ENCODE peak calls at places on chromosomes 12 and 14, in five cellular contexts. R is upper lobe of right lung; S is tibial artery; I is CD8-positive, alpha-beta T cell; U is cardiac muscle cell. X is an unnamed sample. For H3K4me1, the result is how much of the 10 kb centered on the place peaks cover.

GRCh38 chr12:9094512-9095206 is 21.1 kb downstream of the A2M start:
- DNase-seq in R (no peak), S (no peak), I (no peak), U (no peak), X (no peak)

GRCh38 chr12:64633940-64634337 is 23.6 kb downstream of the RASSF3 start:
- DNase-seq in R (peak), S (peak), I (no peak), U (peak), X (peak)

GRCh38 chr12:92668739-92669138 is 34.0 kb upstream of the PLEKHG7 start:
- DNase-seq in R (no peak), S (no peak), I (no peak), U (no peak), X (no peak)

GRCh38 chr12:13727707-13728147 is 253.7 kb downstream of the GRIN2B start:
- DNase-seq in R (no peak), S (no peak), I (no peak), U (no peak), X (no peak)

GRCh38 chr14:82655770-82656169 is 1122.1 kb upstream of the SEL1L start:
- DNase-seq in R (no peak), S (no peak), I (no peak), U (no peak), X (no peak)

GRCh38 chr12:93902736-93903562 is 225.8 kb downstream of the CRADD start:
- DNase-seq in R (no peak), S (no peak), I (no peak), U (no peak), X (no peak)

GRCh38 chr12:124470806-124471205 is 96.6 kb downstream of the NCOR2 start:
- DNase-seq in R (no peak), S (no peak), I (no peak), U (no peak), X (no peak)

GRCh38 chr14:62289471-62289870 is 527.3 kb downstream of the SNAPC1 start:
- DNase-seq in R (no peak), S (no peak), I (no peak), U (no peak), X (no peak)

GRCh38 chr12:29255061-29255460 is 106.0 kb downstream of the FAR2 start:
- DNase-seq in R (no peak), S (no peak), I (no peak), U (no peak), X (no peak)

GRCh38 chr12:131620946-131621681 is 89.8 kb upstream of the SFSWAP start:
- DNase-seq in R (no peak), S (no peak), I (no peak), U (no peak), X (no peak)

GRCh38 chr12:132286912-132287311 is 42.5 kb downstream of the GALNT9 start:
- DNase-seq in R (no peak), S (no peak), I (no peak), U (peak), X (no peak)

GRCh38 chr12:62604856-62605255 is 138.2 kb downstream of the MON2 start:
- DNase-seq in R (no peak), S (no peak), I (no peak), U (peak), X (no peak)

GRCh38 chr14:48350971-48351370 is 675.6 kb upstream of the MDGA2 start:
- DNase-seq in R (no peak), S (no peak), I (no peak), U (no peak), X (no peak)

GRCh38 chr14:102951034-102951433 is 28.6 kb downstream of the AMN start:
- DNase-seq in R (no peak), S (no peak), I (no peak), U (peak), X (no peak)

GRCh38 chr12:62351326-62351725 is 91.1 kb downstream of the USP15 start:
- DNase-seq in R (no peak), S (no peak), I (no peak), U (no peak), X (no peak)

GRCh38 chr12:91804533-91804932 is 341.1 kb downstream of the BTG1 start:
- DNase-seq in R (no peak), S (no peak), I (no peak), U (no peak), X (no peak)

GRCh38 chr12:92059976-92060375 is 85.7 kb downstream of the BTG1 start:
- DNase-seq in R (no peak), S (no peak), I (no peak), U (peak), X (no peak)

GRCh38 chr14:77014004-77014604 is 14.4 kb downstream of the IRF2BPL start:
- DNase-seq in R (no peak), S (peak), I (no peak), U (peak), X (no peak)

GRCh38 chr14:64363265-64363840 is 24.8 kb upstream of the MTHFD1 start:
- DNase-seq in R (no peak), S (no peak), I (no peak), U (peak), X (no peak)

GRCh38 chr12:86233126-86233525 is 23.1 kb downstream of the MGAT4C start:
- DNase-seq in R (no peak), S (no peak), I (no peak), U (no peak), X (no peak)

GRCh38 chr14:66403183-66403582 is 83.0 kb upstream of the CCDC196 start:
- DNase-seq in R (no peak), S (no peak), I (no peak), U (peak), X (no peak)

GRCh38 chr12:130137141-130138018 is 24.9 kb upstream of the FZD10 start:
- DNase-seq in R (no peak), S (no peak), I (no peak), U (no peak), X (no peak)

GRCh38 chr14:50601405-50601804 is 41.5 kb downstream of the ATL1 start:
- DNase-seq in R (no peak), S (no peak), I (no peak), U (peak), X (no peak)

DNA sequence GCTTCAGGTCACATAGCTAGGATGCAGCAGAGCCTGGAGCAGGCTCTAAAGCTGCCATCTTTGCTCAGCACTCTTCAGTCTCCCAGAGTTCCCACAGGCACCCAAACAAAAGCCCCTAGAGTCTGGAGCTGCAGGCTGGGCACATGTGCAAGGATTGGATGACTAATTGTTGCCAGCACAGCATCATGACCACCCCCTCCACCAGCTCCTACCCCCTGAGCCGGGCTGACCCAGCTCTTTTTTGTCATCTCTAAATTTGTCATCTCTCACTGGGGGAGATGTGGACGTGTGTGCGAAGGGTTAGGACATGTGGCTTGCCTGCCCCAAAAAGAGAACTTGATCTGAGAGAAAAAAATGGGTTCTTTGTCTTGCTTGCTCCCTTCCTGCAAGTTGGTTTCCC is 4.3 kb upstream of the MMP19 start:
- DNase-seq in R (no peak), S (peak), I (no peak), U (peak), X (peak)
- H3K27ac ChIP-seq in R (peak), S (peak), I (no peak), U (no peak), X (peak)

DNA sequence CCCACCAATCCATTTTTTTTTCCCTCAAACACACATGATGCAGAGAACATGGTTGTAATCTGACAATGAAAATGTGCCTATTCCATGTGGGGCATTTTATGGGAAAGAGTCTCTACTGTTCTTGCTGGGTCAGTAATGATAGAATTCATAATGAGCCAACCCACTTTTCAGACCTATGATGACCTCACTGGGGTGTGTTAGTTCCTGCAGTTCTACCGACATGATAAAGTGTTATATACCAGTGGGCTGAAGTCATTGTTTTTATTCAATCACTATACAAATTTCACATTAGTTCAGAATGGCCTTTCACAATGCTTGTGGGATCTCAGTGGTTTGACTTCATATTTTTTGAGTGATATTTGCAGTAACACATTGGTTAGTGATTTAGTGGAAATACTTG is 47.5 kb downstream of the PPFIBP1 start:
- DNase-seq in R (no peak), S (no peak), I (no peak), U (peak), X (no peak)
- H3K4me1 ChIP-seq in R (under half), S (under half), I (under half), U (under half), X (under half)

GRCh38 chr12:53169644-53170043 is 10.9 kb upstream of the ZNF740 start:
- DNase-seq in R (no peak), S (no peak), I (no peak), U (no peak), X (peak)

GRCh38 chr12:53170245-53170644 is 10.3 kb upstream of the ZNF740 start:
- DNase-seq in R (no peak), S (no peak), I (no peak), U (no peak), X (no peak)

GRCh38 chr12:53172352-53172751 is 8.2 kb upstream of the ZNF740 start:
- DNase-seq in R (no peak), S (no peak), I (no peak), U (peak), X (peak)

GRCh38 chr12:53171725-53172329 is 8.7 kb upstream of the ZNF740 start:
- DNase-seq in R (no peak), S (no peak), I (no peak), U (no peak), X (no peak)

DNA sequence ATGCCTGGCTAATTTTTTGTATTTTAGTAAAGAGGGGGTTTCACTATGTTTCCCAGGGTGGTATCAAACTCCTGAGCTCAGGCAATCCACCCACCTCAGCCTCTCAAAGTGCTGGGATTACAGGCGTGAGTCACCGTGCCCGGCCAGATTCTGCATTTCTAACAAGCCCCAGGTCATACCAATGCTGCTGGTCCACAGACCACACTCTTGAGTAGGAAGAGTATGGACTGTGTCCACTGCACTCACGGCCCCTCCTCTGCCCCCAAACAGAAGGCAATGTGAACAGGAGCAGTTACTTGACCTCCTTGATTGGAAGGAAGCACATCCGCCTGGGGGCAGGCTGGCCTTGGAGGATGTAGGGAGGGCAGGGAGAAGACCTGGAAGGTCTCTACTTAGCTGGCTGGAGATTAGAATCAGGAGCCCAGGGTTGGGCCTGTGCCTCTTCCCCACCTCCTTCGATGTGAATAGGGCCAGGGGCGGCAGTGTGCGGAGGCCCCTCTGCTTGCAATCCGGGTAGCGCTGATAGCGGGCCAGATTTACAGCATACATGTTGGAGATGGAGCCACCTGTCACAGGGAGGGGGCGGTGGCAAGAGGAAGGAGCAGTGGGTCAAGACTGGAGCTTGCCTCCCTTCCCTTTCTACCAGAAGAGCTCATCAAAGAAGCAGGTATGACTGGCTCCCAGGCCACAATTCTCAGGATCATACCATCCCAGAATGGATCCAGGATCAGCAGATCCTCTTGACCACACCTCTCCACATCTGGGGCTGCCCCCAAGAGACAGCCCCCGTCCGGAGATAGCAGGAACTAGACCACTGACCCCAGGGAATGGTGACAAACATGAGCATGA is 9.4 kb upstream of the ZNF740 start:
- DNase-seq in R (no peak), S (no peak), I (no peak), U (no peak), X (peak)
- H3K27ac ChIP-seq in R (no peak), S (no peak), I (no peak), U (no peak), X (no peak)

GRCh38 chr12:46663297-46663696 is 162.5 kb downstream of the SLC38A4 start:
- DNase-seq in R (no peak), S (no peak), I (no peak), U (no peak), X (no peak)
- H3K4me1 ChIP-seq in R (under half), S (under half), I (under half), U (under half), X (under half)

DNA sequence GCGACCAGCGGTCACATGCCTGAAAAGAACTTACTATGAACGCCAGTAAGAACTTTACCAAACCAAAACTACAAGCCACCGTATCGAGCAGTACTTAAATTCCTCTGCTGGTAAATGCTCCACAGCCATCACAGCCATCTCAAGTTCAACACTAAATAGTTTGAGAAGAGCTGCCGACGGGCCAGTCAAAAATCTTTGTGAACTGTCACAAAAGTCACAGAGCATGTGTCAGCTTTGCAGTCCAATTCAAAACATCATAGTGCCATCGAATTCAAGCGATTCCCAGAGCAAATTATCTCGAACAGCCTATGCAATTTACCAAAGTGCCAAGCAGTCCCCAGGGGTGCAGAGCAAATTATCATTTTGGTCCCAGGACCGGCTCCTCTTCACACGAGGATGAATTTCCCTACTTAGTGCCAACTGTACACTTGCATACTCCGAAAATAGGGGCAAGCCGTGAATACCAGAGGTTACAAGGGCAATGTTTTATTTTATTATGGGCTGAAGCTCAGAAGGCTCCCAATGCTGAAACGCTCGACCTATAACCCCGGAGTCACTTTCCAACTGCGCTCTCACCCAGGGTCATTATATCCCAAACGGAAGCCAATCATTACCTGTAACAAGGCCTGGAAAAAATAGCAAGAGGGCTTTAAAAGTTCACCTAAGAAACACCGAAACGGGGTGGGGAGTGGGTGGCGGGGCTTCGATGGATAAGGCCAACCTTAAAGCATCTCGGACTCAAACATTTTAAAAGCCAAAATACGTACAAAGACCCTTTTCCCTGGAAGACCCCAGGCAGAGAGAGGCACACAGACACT is 1.1 kb downstream of the LRP6 start:
- DNase-seq in R (no peak), S (no peak), I (no peak), U (peak), X (no peak)
- H3K27ac ChIP-seq in R (peak), S (peak), I (no peak), U (peak), X (peak)

DNA sequence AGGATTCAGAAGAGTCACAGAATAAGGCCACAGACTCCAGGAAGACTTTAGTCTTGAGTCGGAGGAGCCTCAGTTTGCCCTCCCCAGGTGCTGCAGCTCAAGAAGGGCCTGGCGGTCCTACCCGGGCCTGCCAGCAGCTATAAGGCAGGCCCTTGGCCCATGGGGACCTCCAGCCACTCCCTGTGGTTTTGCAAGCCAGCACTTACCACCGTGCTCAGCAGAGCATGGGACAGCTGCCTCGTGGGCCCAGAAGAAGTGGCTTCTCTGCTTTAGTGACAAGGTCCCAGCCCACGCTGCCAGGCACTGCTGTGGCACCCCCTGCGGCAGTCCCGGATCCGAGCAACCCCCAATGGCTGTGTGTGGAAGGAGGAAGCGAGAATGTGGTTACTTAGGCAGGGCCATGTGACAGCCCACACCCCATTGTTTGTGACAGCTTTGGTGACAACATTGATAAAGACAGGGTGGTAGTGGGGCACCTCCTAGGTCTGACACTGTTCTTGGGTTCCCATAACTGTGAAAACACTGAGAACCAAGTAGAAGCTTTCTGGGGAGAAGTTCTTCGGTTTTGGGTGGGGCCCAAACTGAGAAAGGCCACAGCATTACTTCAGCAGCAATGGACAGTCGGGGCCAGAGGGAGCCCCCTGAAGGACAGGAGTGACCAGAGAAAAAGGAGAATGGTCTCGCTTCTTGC is at the start of gene SELPLG:
- DNase-seq in R (peak), S (peak), I (peak), U (no peak), X (peak)
- H3K4me1 ChIP-seq in R (half or more), S (under half), I (half or more), U (under half), X (under half)

GRCh38 chr12:57193706-57194245 is 22.8 kb upstream of the NXPH4 start:
- DNase-seq in R (no peak), S (no peak), I (no peak), U (no peak), X (no peak)
- H3K27ac ChIP-seq in R (no peak), S (no peak), I (no peak), U (no peak), X (no peak)

GRCh38 chr12:1698638-1699214 is 7.9 kb downstream of the ADIPOR2 start:
- DNase-seq in R (no peak), S (no peak), I (no peak), U (no peak), X (no peak)

GRCh38 chr12:1692895-1693294 is 2.0 kb downstream of the ADIPOR2 start:
- DNase-seq in R (no peak), S (no peak), I (no peak), U (no peak), X (no peak)

GRCh38 chr12:1697253-1697652 is 6.4 kb downstream of the ADIPOR2 start:
- DNase-seq in R (no peak), S (no peak), I (no peak), U (no peak), X (no peak)

GRCh38 chr12:1695836-1696670 is 5.2 kb downstream of the ADIPOR2 start:
- DNase-seq in R (no peak), S (no peak), I (no peak), U (peak), X (no peak)

GRCh38 chr12:1696800-1697199 is 5.9 kb downstream of the ADIPOR2 start:
- DNase-seq in R (no peak), S (no peak), I (no peak), U (no peak), X (no peak)
- H3K4me1 ChIP-seq in R (under half), S (under half), I (under half), U (under half), X (under half)

DNA sequence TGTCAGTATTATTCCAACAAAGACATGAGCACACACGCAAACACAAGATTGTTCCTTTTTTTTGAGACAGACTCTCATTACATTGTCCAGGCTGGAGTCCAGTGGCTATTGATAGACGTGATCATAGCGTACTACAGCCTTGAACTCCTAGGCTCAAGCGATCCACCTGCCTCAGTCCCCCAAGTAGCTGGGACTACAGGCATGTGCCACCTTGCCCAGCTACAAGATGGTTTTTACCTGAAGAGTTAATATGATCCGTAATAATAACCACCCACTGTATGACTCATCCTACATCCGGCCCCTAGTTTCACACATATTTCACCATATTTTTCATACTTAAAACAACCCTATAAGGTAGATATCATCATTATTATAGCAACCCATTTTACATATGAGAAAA is 26.8 kb downstream of the BCAT1 start:
- DNase-seq in R (no peak), S (no peak), I (no peak), U (no peak), X (no peak)
- H3K27ac ChIP-seq in R (no peak), S (no peak), I (no peak), U (no peak), X (no peak)